ENCODE peak calls at places on chromosome 14, in ten cellular contexts. One of them, this sample, is unnamed.

GRCh38 chr14:36975834-36976233 is 196.6 kb downstream of the SLC25A21 start:
- DNase-seq in cardiac fibroblast: no peak
- DNase-seq in epithelial cell of esophagus: peak
- DNase-seq in GM12864: no peak
- DNase-seq in testis: no peak
- DNase-seq in left lung: no peak
- DNase-seq in HepG2: peak
- DNase-seq in fibroblast of lung: peak
- DNase-seq in heart left ventricle: no peak
- DNase-seq in tibial nerve: no peak
- DNase-seq in this sample: peak

GRCh38 chr14:50823051-50823762 is 7.8 kb downstream of the NIN start:
- DNase-seq in fibroblast of lung: peak
- DNase-seq in tibial nerve: peak
- DNase-seq in GM12864: no peak
- DNase-seq in left lung: no peak
- DNase-seq in cardiac fibroblast: no peak
- DNase-seq in heart left ventricle: no peak
- DNase-seq in epithelial cell of esophagus: no peak
- DNase-seq in testis: no peak
- DNase-seq in HepG2: no peak
- DNase-seq in this sample: no peak

GRCh38 chr14:50862171-50862570 is 9.7 kb upstream of the ABHD12B start:
- DNase-seq in testis: no peak
- DNase-seq in GM12864: no peak
- DNase-seq in heart left ventricle: no peak
- DNase-seq in tibial nerve: no peak
- DNase-seq in left lung: no peak
- DNase-seq in fibroblast of lung: peak
- DNase-seq in cardiac fibroblast: peak
- DNase-seq in HepG2: peak
- DNase-seq in epithelial cell of esophagus: no peak
- DNase-seq in this sample: no peak

GRCh38 chr14:88208858-88209257 is 114.2 kb downstream of the KCNK10 start:
- DNase-seq in HepG2: no peak
- DNase-seq in tibial nerve: no peak
- DNase-seq in left lung: no peak
- DNase-seq in heart left ventricle: no peak
- DNase-seq in GM12864: no peak
- DNase-seq in fibroblast of lung: no peak
- DNase-seq in epithelial cell of esophagus: no peak
- DNase-seq in testis: no peak
- DNase-seq in cardiac fibroblast: no peak
- DNase-seq in this sample: no peak

GRCh38 chr14:23153891-23154796 is 29.3 kb downstream of the SLC7A8 start:
- DNase-seq in tibial nerve: peak
- DNase-seq in HepG2: no peak
- DNase-seq in GM12864: no peak
- DNase-seq in heart left ventricle: peak
- DNase-seq in fibroblast of lung: peak
- DNase-seq in cardiac fibroblast: peak
- DNase-seq in testis: peak
- DNase-seq in left lung: peak
- DNase-seq in epithelial cell of esophagus: peak
- DNase-seq in this sample: peak

GRCh38 chr14:35963209-35963608 is 137.1 kb downstream of the BRMS1L start:
- DNase-seq in cardiac fibroblast: no peak
- DNase-seq in testis: no peak
- DNase-seq in fibroblast of lung: no peak
- DNase-seq in HepG2: peak
- DNase-seq in tibial nerve: no peak
- DNase-seq in GM12864: no peak
- DNase-seq in epithelial cell of esophagus: peak
- DNase-seq in heart left ventricle: no peak
- DNase-seq in left lung: no peak
- DNase-seq in this sample: peak

GRCh38 chr14:66330218-66330617 is 156.0 kb upstream of the CCDC196 start:
- DNase-seq in epithelial cell of esophagus: no peak
- DNase-seq in testis: no peak
- DNase-seq in left lung: no peak
- DNase-seq in heart left ventricle: no peak
- DNase-seq in HepG2: no peak
- DNase-seq in fibroblast of lung: no peak
- DNase-seq in cardiac fibroblast: no peak
- DNase-seq in tibial nerve: no peak
- DNase-seq in GM12864: no peak
- DNase-seq in this sample: no peak

GRCh38 chr14:92040431-92041040 is 677 bp upstream of the TRIP11 start:
- DNase-seq in epithelial cell of esophagus: peak
- DNase-seq in fibroblast of lung: peak
- DNase-seq in HepG2: peak
- DNase-seq in left lung: no peak
- DNase-seq in GM12864: peak
- DNase-seq in testis: no peak
- DNase-seq in tibial nerve: no peak
- DNase-seq in cardiac fibroblast: peak
- DNase-seq in heart left ventricle: no peak
- DNase-seq in this sample: peak

GRCh38 chr14:90785876-90786450 is 30.3 kb downstream of the TTC7B start:
- DNase-seq in fibroblast of lung: no peak
- DNase-seq in cardiac fibroblast: no peak
- DNase-seq in epithelial cell of esophagus: no peak
- DNase-seq in tibial nerve: no peak
- DNase-seq in heart left ventricle: no peak
- DNase-seq in testis: no peak
- DNase-seq in HepG2: no peak
- DNase-seq in GM12864: no peak
- DNase-seq in left lung: no peak
- DNase-seq in this sample: no peak

GRCh38 chr14:90783344-90783743 is 32.9 kb downstream of the TTC7B start:
- DNase-seq in cardiac fibroblast: no peak
- DNase-seq in testis: no peak
- DNase-seq in HepG2: no peak
- DNase-seq in tibial nerve: no peak
- DNase-seq in heart left ventricle: no peak
- DNase-seq in GM12864: no peak
- DNase-seq in fibroblast of lung: no peak
- DNase-seq in left lung: no peak
- DNase-seq in epithelial cell of esophagus: no peak
- DNase-seq in this sample: no peak

GRCh38 chr14:90788031-90788430 is 28.2 kb downstream of the TTC7B start:
- DNase-seq in heart left ventricle: no peak
- DNase-seq in fibroblast of lung: no peak
- DNase-seq in GM12864: no peak
- DNase-seq in HepG2: peak
- DNase-seq in epithelial cell of esophagus: no peak
- DNase-seq in left lung: peak
- DNase-seq in testis: no peak
- DNase-seq in cardiac fibroblast: no peak
- DNase-seq in tibial nerve: no peak
- DNase-seq in this sample: no peak

GRCh38 chr14:90784621-90785270 is 31.5 kb downstream of the TTC7B start:
- DNase-seq in fibroblast of lung: no peak
- DNase-seq in HepG2: no peak
- DNase-seq in left lung: no peak
- DNase-seq in tibial nerve: no peak
- DNase-seq in heart left ventricle: no peak
- DNase-seq in epithelial cell of esophagus: no peak
- DNase-seq in testis: no peak
- DNase-seq in cardiac fibroblast: no peak
- DNase-seq in GM12864: no peak
- DNase-seq in this sample: no peak

DNA sequence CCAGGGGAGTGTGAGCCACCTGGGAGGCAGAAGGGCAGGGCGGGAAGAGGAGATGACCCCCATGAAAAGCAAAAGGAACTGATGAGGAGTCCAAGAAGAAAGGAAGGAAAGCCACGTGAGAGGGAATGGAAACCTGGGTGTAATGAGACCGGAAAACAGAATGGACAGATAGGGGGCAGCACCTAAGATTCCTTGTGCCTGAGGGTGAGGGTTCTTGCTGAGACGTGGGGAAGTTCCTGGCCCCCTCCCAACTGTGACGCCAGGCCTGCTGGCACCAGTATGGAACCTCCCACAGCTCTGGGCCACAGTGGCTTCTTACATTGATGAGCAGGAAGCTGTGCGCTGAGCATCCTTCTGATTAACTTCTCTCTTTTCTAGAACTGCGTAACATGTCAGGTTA is 30.8 kb downstream of the TTC7B start:
- DNase-seq in tibial nerve: no peak
- DNase-seq in fibroblast of lung: peak
- DNase-seq in cardiac fibroblast: peak
- DNase-seq in HepG2: no peak
- DNase-seq in GM12864: no peak
- DNase-seq in left lung: peak
- DNase-seq in epithelial cell of esophagus: no peak
- DNase-seq in heart left ventricle: peak
- DNase-seq in testis: peak
- DNase-seq in this sample: no peak
- TF ChIP-seq CTCF in tibial nerve: no peak
- TF ChIP-seq CTCF in fibroblast of lung: no peak
- TF ChIP-seq CTCF in cardiac fibroblast: peak
- TF ChIP-seq CTCF in HepG2: peak
- TF ChIP-seq CTCF in GM12864: peak
- TF ChIP-seq CTCF in left lung: no peak
- TF ChIP-seq CTCF in epithelial cell of esophagus: no peak
- TF ChIP-seq CTCF in heart left ventricle: peak
- TF ChIP-seq CTCF in testis: no peak
- TF ChIP-seq CTCF in this sample: no peak

GRCh38 chr14:95481391-95482022 is 34.9 kb downstream of the SYNE3 start:
- DNase-seq in heart left ventricle: no peak
- DNase-seq in fibroblast of lung: no peak
- DNase-seq in testis: no peak
- DNase-seq in tibial nerve: no peak
- DNase-seq in epithelial cell of esophagus: no peak
- DNase-seq in HepG2: no peak
- DNase-seq in cardiac fibroblast: no peak
- DNase-seq in left lung: no peak
- DNase-seq in GM12864: no peak
- DNase-seq in this sample: no peak

GRCh38 chr14:95485222-95485819 is 31.1 kb downstream of the SYNE3 start:
- DNase-seq in testis: no peak
- DNase-seq in cardiac fibroblast: no peak
- DNase-seq in left lung: no peak
- DNase-seq in GM12864: no peak
- DNase-seq in heart left ventricle: no peak
- DNase-seq in HepG2: no peak
- DNase-seq in epithelial cell of esophagus: no peak
- DNase-seq in fibroblast of lung: no peak
- DNase-seq in tibial nerve: no peak
- DNase-seq in this sample: no peak

GRCh38 chr14:95483843-95484165 is 32.6 kb downstream of the SYNE3 start:
- DNase-seq in cardiac fibroblast: no peak
- DNase-seq in GM12864: no peak
- DNase-seq in tibial nerve: no peak
- DNase-seq in left lung: no peak
- DNase-seq in testis: no peak
- DNase-seq in heart left ventricle: no peak
- DNase-seq in fibroblast of lung: no peak
- DNase-seq in HepG2: no peak
- DNase-seq in epithelial cell of esophagus: no peak
- DNase-seq in this sample: no peak

GRCh38 chr14:95484296-95484695 is 32.2 kb downstream of the SYNE3 start:
- DNase-seq in left lung: no peak
- DNase-seq in testis: no peak
- DNase-seq in fibroblast of lung: no peak
- DNase-seq in epithelial cell of esophagus: no peak
- DNase-seq in cardiac fibroblast: no peak
- DNase-seq in heart left ventricle: no peak
- DNase-seq in GM12864: no peak
- DNase-seq in tibial nerve: no peak
- DNase-seq in HepG2: no peak
- DNase-seq in this sample: no peak

GRCh38 chr14:95482967-95483842 is 33.2 kb downstream of the SYNE3 start:
- DNase-seq in fibroblast of lung: peak
- DNase-seq in HepG2: peak
- DNase-seq in tibial nerve: peak
- DNase-seq in left lung: peak
- DNase-seq in heart left ventricle: peak
- DNase-seq in GM12864: no peak
- DNase-seq in cardiac fibroblast: peak
- DNase-seq in testis: peak
- DNase-seq in epithelial cell of esophagus: peak
- DNase-seq in this sample: peak
- H3K4me3 ChIP-seq in fibroblast of lung: no peak
- H3K4me3 ChIP-seq in HepG2: no peak
- H3K4me3 ChIP-seq in tibial nerve: no peak
- H3K4me3 ChIP-seq in left lung: no peak
- H3K4me3 ChIP-seq in heart left ventricle: no peak
- H3K4me3 ChIP-seq in GM12864: no peak
- H3K4me3 ChIP-seq in cardiac fibroblast: no peak
- H3K4me3 ChIP-seq in testis: no peak
- H3K4me3 ChIP-seq in epithelial cell of esophagus: no peak
- H3K4me3 ChIP-seq in this sample: no peak

GRCh38 chr14:24196071-24197061 is 1.1 kb upstream of the TM9SF1 start:
- DNase-seq in tibial nerve: no peak
- DNase-seq in HepG2: peak
- DNase-seq in left lung: no peak
- DNase-seq in fibroblast of lung: peak
- DNase-seq in testis: no peak
- DNase-seq in heart left ventricle: no peak
- DNase-seq in GM12864: no peak
- DNase-seq in cardiac fibroblast: peak
- DNase-seq in epithelial cell of esophagus: peak
- DNase-seq in this sample: peak

GRCh38 chr14:24194186-24194872 is 912 bp downstream of the TM9SF1 start:
- DNase-seq in HepG2: no peak
- DNase-seq in fibroblast of lung: no peak
- DNase-seq in epithelial cell of esophagus: no peak
- DNase-seq in tibial nerve: no peak
- DNase-seq in GM12864: no peak
- DNase-seq in left lung: no peak
- DNase-seq in heart left ventricle: no peak
- DNase-seq in testis: no peak
- DNase-seq in cardiac fibroblast: no peak
- DNase-seq in this sample: no peak

GRCh38 chr14:24197066-24197465 is 1.8 kb upstream of the TM9SF1 start:
- DNase-seq in left lung: no peak
- DNase-seq in cardiac fibroblast: no peak
- DNase-seq in testis: no peak
- DNase-seq in epithelial cell of esophagus: no peak
- DNase-seq in tibial nerve: no peak
- DNase-seq in HepG2: no peak
- DNase-seq in fibroblast of lung: no peak
- DNase-seq in heart left ventricle: no peak
- DNase-seq in GM12864: no peak
- DNase-seq in this sample: no peak

GRCh38 chr14:24194873-24195185 is 412 bp downstream of the TM9SF1 start:
- DNase-seq in tibial nerve: no peak
- DNase-seq in cardiac fibroblast: no peak
- DNase-seq in GM12864: no peak
- DNase-seq in testis: no peak
- DNase-seq in left lung: no peak
- DNase-seq in heart left ventricle: no peak
- DNase-seq in HepG2: no peak
- DNase-seq in fibroblast of lung: no peak
- DNase-seq in epithelial cell of esophagus: no peak
- DNase-seq in this sample: no peak

DNA sequence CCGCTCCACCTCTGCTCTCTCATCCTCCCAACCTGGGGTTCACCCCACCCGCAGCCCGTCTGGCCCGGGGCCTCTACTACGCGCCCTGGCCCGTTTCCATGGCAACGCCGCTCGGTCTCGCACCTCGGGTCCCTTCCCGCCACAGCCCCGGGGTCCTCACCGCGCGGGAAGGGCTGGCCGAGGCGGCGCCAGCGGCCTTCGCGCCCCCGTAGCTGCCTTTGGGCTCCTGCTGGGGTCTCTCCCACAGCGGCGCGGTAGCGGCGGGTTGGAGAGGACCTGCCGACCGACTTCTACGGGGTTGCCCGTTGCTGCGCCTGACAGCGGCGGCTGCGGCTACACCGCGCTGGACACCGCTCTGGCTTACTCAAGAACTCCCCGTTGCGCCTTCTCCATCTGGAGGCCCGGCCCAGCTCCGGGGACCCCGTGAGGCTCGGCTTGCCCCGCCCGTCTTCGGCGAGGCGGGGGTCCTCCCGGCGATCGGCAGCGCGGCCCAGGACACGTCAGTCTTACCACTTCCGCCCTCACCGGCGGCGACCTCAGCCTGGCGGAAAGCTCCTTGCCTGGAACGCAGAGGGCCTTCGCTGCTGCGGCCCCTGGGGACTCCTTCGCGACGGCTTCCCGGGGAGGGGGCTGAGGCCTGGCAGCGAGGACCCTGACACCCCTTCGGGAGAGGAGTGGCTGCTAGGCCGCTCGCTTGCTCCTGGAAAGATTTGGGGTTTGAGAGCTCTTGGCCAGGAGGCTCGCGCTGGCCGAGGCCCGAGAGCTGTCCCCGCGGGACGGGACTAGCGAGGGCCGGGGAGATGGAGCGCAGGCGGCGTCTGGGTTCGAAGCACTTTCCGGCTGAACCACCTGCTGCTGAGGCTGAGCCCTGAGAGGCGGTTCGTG is at the start of gene TM9SF1:
- DNase-seq in heart left ventricle: peak
- DNase-seq in epithelial cell of esophagus: peak
- DNase-seq in HepG2: peak
- DNase-seq in fibroblast of lung: peak
- DNase-seq in cardiac fibroblast: peak
- DNase-seq in tibial nerve: peak
- DNase-seq in testis: peak
- DNase-seq in left lung: peak
- DNase-seq in GM12864: peak
- DNase-seq in this sample: peak
- TF ChIP-seq CTCF in heart left ventricle: no peak
- TF ChIP-seq CTCF in epithelial cell of esophagus: no peak
- TF ChIP-seq CTCF in HepG2: peak
- TF ChIP-seq CTCF in fibroblast of lung: no peak
- TF ChIP-seq CTCF in cardiac fibroblast: no peak
- TF ChIP-seq CTCF in tibial nerve: no peak
- TF ChIP-seq CTCF in testis: no peak
- TF ChIP-seq CTCF in left lung: no peak
- TF ChIP-seq CTCF in GM12864: no peak
- TF ChIP-seq CTCF in this sample: no peak

GRCh38 chr14:89486961-89487360 is 69.9 kb upstream of the FOXN3 start:
- DNase-seq in cardiac fibroblast: no peak
- DNase-seq in heart left ventricle: no peak
- DNase-seq in left lung: no peak
- DNase-seq in tibial nerve: no peak
- DNase-seq in testis: no peak
- DNase-seq in GM12864: no peak
- DNase-seq in epithelial cell of esophagus: no peak
- DNase-seq in HepG2: peak
- DNase-seq in fibroblast of lung: no peak
- DNase-seq in this sample: no peak

GRCh38 chr14:89486505-89486904 is 69.5 kb upstream of the FOXN3 start:
- DNase-seq in left lung: no peak
- DNase-seq in HepG2: no peak
- DNase-seq in fibroblast of lung: no peak
- DNase-seq in cardiac fibroblast: no peak
- DNase-seq in heart left ventricle: no peak
- DNase-seq in GM12864: no peak
- DNase-seq in testis: no peak
- DNase-seq in epithelial cell of esophagus: no peak
- DNase-seq in tibial nerve: no peak
- DNase-seq in this sample: no peak

GRCh38 chr14:89493406-89493805 is 76.4 kb upstream of the FOXN3 start:
- DNase-seq in heart left ventricle: no peak
- DNase-seq in epithelial cell of esophagus: no peak
- DNase-seq in tibial nerve: no peak
- DNase-seq in testis: no peak
- DNase-seq in HepG2: peak
- DNase-seq in left lung: no peak
- DNase-seq in GM12864: no peak
- DNase-seq in cardiac fibroblast: no peak
- DNase-seq in fibroblast of lung: no peak
- DNase-seq in this sample: no peak

GRCh38 chr14:89491701-89492381 is 74.8 kb upstream of the FOXN3 start:
- DNase-seq in epithelial cell of esophagus: no peak
- DNase-seq in testis: no peak
- DNase-seq in heart left ventricle: no peak
- DNase-seq in cardiac fibroblast: peak
- DNase-seq in GM12864: no peak
- DNase-seq in fibroblast of lung: peak
- DNase-seq in left lung: no peak
- DNase-seq in HepG2: peak
- DNase-seq in tibial nerve: no peak
- DNase-seq in this sample: no peak

DNA sequence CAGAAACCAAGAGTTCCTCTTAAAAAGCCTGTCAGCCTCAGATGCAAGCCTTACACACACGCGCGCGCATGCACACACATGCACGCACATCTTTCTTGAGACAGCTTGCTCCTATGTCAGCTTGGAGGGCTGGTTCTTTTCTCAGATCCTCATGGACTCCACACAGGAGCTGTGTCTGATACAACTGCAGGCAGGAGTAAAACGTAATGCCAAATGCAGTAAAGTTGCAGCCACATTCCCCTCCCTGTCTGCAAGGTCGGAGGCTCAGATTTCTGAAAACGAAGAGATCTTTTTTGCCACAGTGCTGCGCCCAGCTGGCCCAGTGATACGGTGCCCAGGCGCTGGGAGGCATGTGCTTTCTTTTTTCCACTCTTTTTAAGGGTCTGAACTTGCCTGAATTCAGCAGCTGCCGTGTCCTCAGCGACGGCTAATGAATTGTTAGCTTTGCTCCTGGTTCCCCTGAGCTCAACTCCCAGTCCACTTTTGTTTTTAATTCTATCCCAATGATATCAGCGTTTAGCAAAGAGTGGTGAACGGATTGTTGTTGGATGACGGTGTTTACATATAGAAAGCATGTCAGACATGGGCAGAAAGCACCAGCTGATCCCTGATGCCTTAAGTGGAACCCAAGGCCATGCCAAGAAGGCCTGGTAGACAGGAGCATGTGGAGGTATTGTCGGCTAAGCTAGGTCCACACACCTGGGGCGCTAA is 72.9 kb upstream of the FOXN3 start:
- DNase-seq in testis: peak
- DNase-seq in fibroblast of lung: peak
- DNase-seq in cardiac fibroblast: peak
- DNase-seq in left lung: no peak
- DNase-seq in GM12864: no peak
- DNase-seq in HepG2: no peak
- DNase-seq in epithelial cell of esophagus: no peak
- DNase-seq in heart left ventricle: no peak
- DNase-seq in tibial nerve: no peak
- DNase-seq in this sample: no peak
- H3K4me3 ChIP-seq in testis: no peak
- H3K4me3 ChIP-seq in fibroblast of lung: peak
- H3K4me3 ChIP-seq in cardiac fibroblast: no peak
- H3K4me3 ChIP-seq in left lung: no peak
- H3K4me3 ChIP-seq in GM12864: no peak
- H3K4me3 ChIP-seq in HepG2: no peak
- H3K4me3 ChIP-seq in epithelial cell of esophagus: no peak
- H3K4me3 ChIP-seq in heart left ventricle: no peak
- H3K4me3 ChIP-seq in tibial nerve: no peak
- H3K4me3 ChIP-seq in this sample: no peak

This sample was measured in bronchial epithelial cell.